ENCODE peak calls at places on chromosomes 5 and 9, in five cellular contexts. C is neuronal stem cell; G is HCT116; N is effector memory CD4-positive, alpha-beta T cell; W is psoas muscle. K is an unnamed sample. For H3K4me1, the result is how much of the 10 kb centered on the place peaks cover.

GRCh38 chr9:104923740-104924139 is 4.2 kb downstream of the ABCA1 start:
- DNase-seq in C (no peak), G (no peak), N (no peak), W (no peak), K (no peak)

GRCh38 chr5:52709171-52709925 is 78.4 kb upstream of the ITGA1 start:
- DNase-seq in C (no peak), G (no peak), N (no peak), W (no peak), K (no peak)

GRCh38 chr5:56244676-56245075 is 11.5 kb upstream of the ANKRD55 start:
- DNase-seq in C (no peak), G (no peak), N (no peak), W (no peak), K (no peak)

GRCh38 chr9:136244116-136244775 is 1.4 kb downstream of the QSOX2 start:
- DNase-seq in C (no peak), G (no peak), N (no peak), W (no peak), K (no peak)

GRCh38 chr5:150117945-150118560 is 31.7 kb upstream of the CSF1R start:
- DNase-seq in C (no peak), G (no peak), N (no peak), W (no peak), K (no peak)

GRCh38 chr9:99465231-99465891 is 243.3 kb downstream of the SEC61B start:
- DNase-seq in C (no peak), G (no peak), N (no peak), W (no peak), K (no peak)

GRCh38 chr5:31819926-31820516 is 181.1 kb downstream of the PDZD2 start:
- DNase-seq in C (no peak), G (no peak), N (no peak), W (no peak), K (no peak)

GRCh38 chr5:114782217-114782616 is 387.5 kb downstream of the TRIM36 start:
- DNase-seq in C (no peak), G (no peak), N (no peak), W (no peak), K (no peak)

GRCh38 chr5:68848086-68848485 is 245.7 kb upstream of the SLC30A5 start:
- DNase-seq in C (no peak), G (no peak), N (no peak), W (no peak), K (no peak)

GRCh38 chr5:135137146-135137915 is 103.3 kb upstream of the PITX1 start:
- DNase-seq in C (no peak), G (no peak), N (no peak), W (no peak), K (no peak)

GRCh38 chr5:176606032-176606431 is 3.9 kb downstream of the GPRIN1 start:
- DNase-seq in C (no peak), G (no peak), N (no peak), W (no peak), K (no peak)

GRCh38 chr5:94353605-94354004 is 264.8 kb downstream of the KIAA0825 start:
- DNase-seq in C (no peak), G (no peak), N (no peak), W (no peak), K (no peak)

GRCh38 chr5:54761213-54761701 is 224.1 kb downstream of the ESM1 start:
- DNase-seq in C (no peak), G (no peak), N (no peak), W (peak), K (no peak)

GRCh38 chr9:136711751-136712689 is at the start of gene DIPK1B:
- DNase-seq in C (peak), G (no peak), N (no peak), W (no peak), K (no peak)

GRCh38 chr9:85528142-85528541 is 213.6 kb downstream of the AGTPBP1 start:
- DNase-seq in C (no peak), G (no peak), N (no peak), W (no peak), K (no peak)

GRCh38 chr5:121967187-121967586 is 5.4 kb downstream of the SRFBP1 start:
- DNase-seq in C (no peak), G (no peak), N (no peak), W (no peak), K (peak)

GRCh38 chr9:119026120-119026519 is 343.1 kb downstream of the BRINP1 start:
- DNase-seq in C (no peak), G (no peak), N (no peak), W (peak), K (no peak)

GRCh38 chr5:124923131-124923530 is 176.7 kb upstream of the ZNF608 start:
- DNase-seq in C (no peak), G (no peak), N (no peak), W (no peak), K (no peak)

GRCh38 chr5:172482156-172483020 is 28.1 kb upstream of the SH3PXD2B start:
- DNase-seq in C (no peak), G (no peak), N (no peak), W (no peak), K (no peak)

GRCh38 chr5:125696762-125697161 is 726.4 kb upstream of the GRAMD2B start:
- DNase-seq in C (no peak), G (no peak), N (no peak), W (no peak), K (no peak)

GRCh38 chr9:30579810-30580209 is 1804.6 kb upstream of the ACO1 start:
- DNase-seq in C (no peak), G (no peak), N (no peak), W (no peak), K (no peak)

GRCh38 chr5:10352404-10353240 is 873 bp upstream of the MARCHF6 start:
- DNase-seq in C (no peak), G (no peak), N (no peak), W (no peak), K (no peak)

GRCh38 chr5:126757713-126758357 is 19.1 kb upstream of the LMNB1 start:
- DNase-seq in C (no peak), G (no peak), N (no peak), W (no peak), K (peak)

GRCh38 chr5:149441194-149441753 is 62.2 kb upstream of the IL17B start:
- DNase-seq in C (no peak), G (no peak), N (no peak), W (no peak), K (no peak)

GRCh38 chr9:137497921-137498719 is 39.0 kb upstream of the NSMF start:
- DNase-seq in C (no peak), G (no peak), N (no peak), W (no peak), K (no peak)

GRCh38 chr9:114404531-114404930 is 16.7 kb upstream of the AKNA start:
- DNase-seq in C (no peak), G (no peak), N (no peak), W (no peak), K (no peak)

GRCh38 chr9:109456811-109457210 is 41.3 kb downstream of the PTPN3 start:
- DNase-seq in C (no peak), G (no peak), N (no peak), W (no peak), K (no peak)
- H3K4me1 ChIP-seq in C (under half), G (under half), N (under half), W (under half), K (under half)

GRCh38 chr9:38621434-38622082 is 1.2 kb upstream of the ANKRD18A start:
- DNase-seq in C (peak), G (no peak), N (peak), W (no peak), K (peak)
- H3K4me3 ChIP-seq in C (peak), G (peak), N (peak), W (peak), K (no peak)

GRCh38 chr5:1107167-1108007 is 4.5 kb downstream of the SLC12A7 start:
- DNase-seq in C (no peak), G (no peak), N (no peak), W (no peak), K (no peak)

GRCh38 chr5:1108865-1109174 is 3.0 kb downstream of the SLC12A7 start:
- DNase-seq in C (no peak), G (no peak), N (no peak), W (no peak), K (no peak)

GRCh38 chr5:1109542-1110259 is 2.2 kb downstream of the SLC12A7 start:
- DNase-seq in C (no peak), G (no peak), N (no peak), W (no peak), K (no peak)

GRCh38 chr5:1106385-1107166 is 5.3 kb downstream of the SLC12A7 start:
- DNase-seq in C (no peak), G (no peak), N (no peak), W (no peak), K (peak)

GRCh38 chr5:1108008-1108864 is 3.6 kb downstream of the SLC12A7 start:
- DNase-seq in C (no peak), G (no peak), N (no peak), W (no peak), K (no peak)
- H3K4me1 ChIP-seq in C (under half), G (under half), N (half or more), W (under half), K (half or more)

GRCh38 chr9:129209109-129209508 is 31.0 kb upstream of the IER5L start:
- DNase-seq in C (no peak), G (no peak), N (no peak), W (no peak), K (no peak)
- H3K4me3 ChIP-seq in C (no peak), G (no peak), N (no peak), W (no peak), K (no peak)

GRCh38 chr9:70413427-70413797 is 1.0 kb downstream of the KLF9 start:
- DNase-seq in C (no peak), G (no peak), N (peak), W (peak), K (peak)

GRCh38 chr9:70413798-70414775 is at the start of gene KLF9:
- DNase-seq in C (peak), G (peak), N (peak), W (peak), K (peak)

GRCh38 chr9:70411141-70411929 is 3.1 kb downstream of the KLF9 start:
- DNase-seq in C (no peak), G (no peak), N (no peak), W (peak), K (peak)

GRCh38 chr9:70411930-70412677 is 2.4 kb downstream of the KLF9 start:
- DNase-seq in C (no peak), G (peak), N (peak), W (peak), K (peak)

DNA sequence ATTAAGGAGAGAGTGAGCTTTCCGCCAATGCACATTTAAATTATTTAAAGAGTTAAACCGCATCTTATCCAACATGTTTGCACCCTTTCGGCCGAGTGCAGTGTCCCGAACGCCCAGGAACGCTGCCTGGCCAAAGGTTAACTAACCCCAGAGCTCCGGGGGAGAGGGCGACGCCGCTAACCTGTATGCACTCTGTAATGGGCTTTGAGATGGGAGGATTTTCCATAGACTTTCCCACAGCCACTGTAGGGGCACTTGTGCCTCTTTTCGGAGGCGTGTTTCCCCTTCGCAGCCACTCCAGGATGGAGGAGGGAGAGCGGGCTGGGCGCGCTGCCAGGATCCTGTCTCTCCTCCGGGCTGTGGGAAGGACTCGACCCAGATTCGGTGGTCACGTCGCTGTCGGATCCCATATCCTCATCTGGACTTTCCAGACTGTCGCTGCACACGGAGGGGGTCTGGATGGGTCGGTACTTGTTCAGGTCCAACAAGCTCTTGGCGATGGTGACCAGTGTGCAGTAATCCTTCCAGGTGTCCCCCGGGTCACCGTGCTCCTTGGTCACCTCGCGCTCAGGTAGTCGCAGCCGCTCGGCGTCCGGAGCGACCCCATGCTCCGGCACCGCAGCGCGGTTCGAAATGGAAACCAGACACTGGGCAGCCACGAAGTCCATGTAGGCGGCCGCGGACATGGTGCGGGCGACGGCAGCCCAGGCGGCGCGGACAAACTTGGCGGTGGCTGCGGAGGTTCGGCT is 1.6 kb downstream of the KLF9 start:
- DNase-seq in C (no peak), G (no peak), N (peak), W (peak), K (no peak)
- H3K4me1 ChIP-seq in C (under half), G (half or more), N (under half), W (half or more), K (under half)

GRCh38 chr5:1079486-1079885 is 32.4 kb downstream of the SLC12A7 start:
- DNase-seq in C (no peak), G (no peak), N (no peak), W (no peak), K (no peak)
- H3K4me3 ChIP-seq in C (no peak), G (no peak), N (no peak), W (no peak), K (no peak)

DNA sequence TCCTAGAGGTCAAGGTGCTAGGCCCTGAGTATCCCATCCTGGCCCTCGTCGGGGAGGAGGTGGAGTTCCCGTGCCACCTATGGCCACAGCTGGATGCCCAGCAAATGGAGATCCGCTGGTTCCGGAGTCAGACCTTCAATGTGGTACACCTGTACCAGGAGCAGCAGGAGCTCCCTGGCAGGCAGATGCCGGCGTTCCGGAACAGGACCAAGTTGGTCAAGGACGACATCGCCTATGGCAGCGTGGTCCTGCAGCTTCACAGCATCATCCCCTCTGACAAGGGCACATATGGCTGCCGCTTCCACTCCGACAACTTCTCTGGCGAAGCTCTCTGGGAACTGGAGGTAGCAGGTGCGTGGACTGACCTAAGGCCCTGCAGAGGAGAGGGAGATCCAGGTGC is 7.9 kb downstream of the BTNL9 start:
- DNase-seq in C (no peak), G (no peak), N (no peak), W (no peak), K (no peak)
- H3K4me1 ChIP-seq in C (under half), G (under half), N (under half), W (under half), K (under half)

GRCh38 chr9:93467462-93467861 is 14.1 kb upstream of the FAM120AOS start:
- DNase-seq in C (no peak), G (no peak), N (no peak), W (no peak), K (no peak)

GRCh38 chr9:93464876-93465275 is 11.5 kb upstream of the FAM120AOS start:
- DNase-seq in C (no peak), G (no peak), N (no peak), W (no peak), K (no peak)

GRCh38 chr9:93467062-93467416 is 13.7 kb upstream of the FAM120AOS start:
- DNase-seq in C (no peak), G (no peak), N (no peak), W (no peak), K (no peak)

GRCh38 chr9:93465853-93466252 is 12.5 kb upstream of the FAM120AOS start:
- DNase-seq in C (no peak), G (no peak), N (no peak), W (no peak), K (no peak)

DNA sequence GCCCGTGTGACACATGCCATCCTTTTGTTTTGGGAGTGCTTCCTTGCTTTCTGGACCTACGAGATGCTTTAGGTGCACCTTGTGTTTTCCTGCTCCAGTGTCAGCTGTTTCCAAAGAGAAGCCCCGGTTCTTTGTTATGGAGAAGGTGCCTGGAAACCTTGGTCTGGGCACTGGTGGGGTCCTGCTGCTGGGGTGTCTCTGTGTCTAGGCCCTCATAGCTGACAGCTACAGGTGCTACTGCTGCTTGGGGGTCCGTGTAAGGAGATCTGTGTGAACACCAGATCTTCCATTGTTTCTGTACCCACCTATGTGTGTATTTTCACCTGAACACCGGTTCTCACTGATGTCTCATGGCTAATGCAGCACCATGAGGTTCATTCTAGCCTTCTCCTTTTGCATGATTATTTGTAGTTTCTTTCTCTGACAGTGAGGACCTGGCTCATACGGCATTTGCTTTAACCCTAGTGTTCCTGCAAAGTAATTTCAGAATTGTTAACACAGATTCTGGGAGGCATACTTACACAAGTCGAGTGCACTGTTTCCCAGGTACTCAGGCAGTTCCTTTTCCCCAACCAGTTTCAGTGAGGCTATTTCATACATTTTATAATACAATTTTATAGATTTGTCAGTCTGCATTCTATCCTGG is 13.2 kb upstream of the FAM120AOS start:
- DNase-seq in C (no peak), G (no peak), N (no peak), W (no peak), K (no peak)
- H3K4me3 ChIP-seq in C (no peak), G (no peak), N (no peak), W (no peak), K (peak)

K was measured in CD4-positive, CD25-positive, alpha-beta regulatory T cell.